ENCODE peak calls at places on chromosomes 2 and 18, in seven cellular contexts. C, T, O, Q, U, B and X are unnamed samples.

GRCh38 chr2:106623424-106623823 is 136.3 kb downstream of the CD8B2 start:
- DNase-seq in B (no peak), C (no peak), U (no peak), O (no peak), Q (no peak), T (no peak), X (no peak)

GRCh38 chr2:131036269-131036668 is 57.0 kb downstream of the FAM168B start:
- DNase-seq in T (no peak), Q (no peak), B (no peak), O (no peak), U (no peak), C (no peak), X (no peak)

GRCh38 chr2:187302146-187302545 is 145.9 kb downstream of the CALCRL start:
- DNase-seq in T (no peak), B (no peak), U (no peak), Q (no peak), C (no peak), O (peak), X (no peak)

GRCh38 chr2:145408980-145409379 is 889.1 kb upstream of the ZEB2 start:
- DNase-seq in B (no peak), O (peak), U (no peak), Q (no peak), C (no peak), T (no peak), X (no peak)

GRCh38 chr2:174659069-174659900 is 61.7 kb upstream of the WIPF1 start:
- DNase-seq in U (no peak), B (no peak), Q (no peak), O (no peak), C (no peak), T (no peak), X (no peak)

GRCh38 chr2:36267194-36267593 is 88.4 kb upstream of the CRIM1 start:
- DNase-seq in C (no peak), Q (no peak), U (no peak), T (no peak), O (no peak), B (no peak), X (no peak)

GRCh38 chr2:58560531-58560930 is 319.4 kb upstream of the FANCL start:
- DNase-seq in T (no peak), O (no peak), U (no peak), Q (no peak), C (no peak), B (no peak), X (no peak)

GRCh38 chr2:45674035-45674791 is 22.7 kb downstream of the PRKCE start:
- DNase-seq in T (no peak), B (no peak), C (no peak), O (peak), Q (no peak), U (no peak), X (no peak)

GRCh38 chr2:159094173-159094737 is 125.8 kb downstream of the TANC1 start:
- DNase-seq in O (peak), T (no peak), U (no peak), C (no peak), Q (no peak), B (no peak), X (no peak)

GRCh38 chr2:226898925-226899324 is 63.1 kb downstream of the RHBDD1 start:
- DNase-seq in C (no peak), Q (no peak), B (no peak), O (no peak), T (no peak), U (no peak), X (no peak)

GRCh38 chr2:100819365-100820345 is at the start of gene NPAS2:
- DNase-seq in O (peak), T (peak), Q (no peak), B (no peak), C (no peak), U (peak), X (no peak)

GRCh38 chr2:25877431-25878360 is 591 bp downstream of the ASXL2 start:
- DNase-seq in U (peak), B (peak), O (peak), T (peak), C (peak), Q (peak), X (peak)

GRCh38 chr2:137525644-137526190 is 438.6 kb upstream of the HNMT start:
- DNase-seq in U (no peak), O (no peak), B (no peak), T (no peak), C (no peak), Q (no peak), X (no peak)

GRCh38 chr2:64837116-64837704 is 152.0 kb upstream of the SLC1A4 start:
- DNase-seq in T (no peak), O (peak), C (no peak), U (no peak), B (no peak), Q (no peak), X (no peak)

GRCh38 chr18:64244571-64244970 is 95.7 kb upstream of the LINC00305 start:
- DNase-seq in T (no peak), O (no peak), U (no peak), B (peak), C (no peak), Q (no peak), X (no peak)

GRCh38 chr2:50787636-50788035 is 244.3 kb downstream of the NRXN1 start:
- DNase-seq in U (no peak), Q (no peak), O (no peak), B (no peak), C (no peak), T (no peak), X (no peak)

GRCh38 chr2:2834530-2835254 is 503.6 kb upstream of the MYT1L start:
- DNase-seq in C (no peak), O (no peak), T (no peak), Q (no peak), U (no peak), B (no peak), X (no peak)

GRCh38 chr2:157336137-157336721 is 10.6 kb upstream of the ERMN start:
- DNase-seq in C (no peak), U (peak), O (peak), B (no peak), Q (peak), T (peak), X (no peak)

GRCh38 chr2:182447843-182448242 is 21.0 kb upstream of the PDE1A start:
- DNase-seq in U (no peak), C (no peak), T (no peak), O (peak), B (no peak), Q (no peak), X (no peak)

GRCh38 chr2:187451510-187451909 is 3.5 kb upstream of the CALCRL start:
- DNase-seq in B (no peak), O (no peak), Q (no peak), T (no peak), C (no peak), U (no peak), X (no peak)

GRCh38 chr2:8255448-8255800 is 426.4 kb upstream of the ID2 start:
- DNase-seq in U (no peak), B (no peak), C (no peak), T (no peak), O (peak), Q (no peak), X (no peak)

GRCh38 chr2:178796079-178796677 is 11.0 kb downstream of the TTN start:
- DNase-seq in C (no peak), B (no peak), O (peak), U (no peak), T (peak), Q (peak), X (peak)

GRCh38 chr2:47237375-47238357 is 82.6 kb upstream of the STPG4 start:
- DNase-seq in O (peak), T (peak), U (no peak), Q (peak), B (no peak), C (no peak), X (no peak)

GRCh38 chr2:26243643-26244478 is 571 bp downstream of the HADHA start:
- DNase-seq in C (no peak), Q (peak), O (peak), U (no peak), T (no peak), B (peak), X (peak)

GRCh38 chr2:216274194-216274593 is 98.1 kb downstream of the MARCHF4 start:
- DNase-seq in O (peak), C (no peak), T (no peak), U (no peak), B (no peak), Q (no peak), X (no peak)

GRCh38 chr18:49238433-49239042 is 221.9 kb downstream of the DYM start:
- DNase-seq in U (peak), Q (peak), C (no peak), T (peak), B (peak), O (peak), X (peak)

GRCh38 chr2:188725981-188726380 is 248.2 kb upstream of the COL3A1 start:
- DNase-seq in T (no peak), O (peak), C (no peak), U (no peak), Q (no peak), B (no peak), X (no peak)

GRCh38 chr2:231931481-231931915 is 5.3 kb upstream of the NPPC start:
- DNase-seq in U (no peak), B (no peak), C (no peak), T (no peak), O (no peak), Q (no peak), X (no peak)

GRCh38 chr2:96520231-96520630 is 15.1 kb upstream of the NEURL3 start:
- DNase-seq in Q (no peak), C (no peak), T (no peak), U (no peak), B (no peak), O (no peak), X (no peak)

GRCh38 chr2:220502539-220502938 is 875.1 kb downstream of the SLC4A3 start:
- DNase-seq in Q (no peak), T (no peak), B (no peak), O (no peak), C (no peak), U (no peak), X (no peak)

GRCh38 chr2:196234672-196235071 is 63.3 kb upstream of the STK17B start:
- DNase-seq in Q (peak), T (no peak), C (no peak), U (no peak), O (peak), B (no peak), X (no peak)

GRCh38 chr18:13725566-13726227 is 661 bp downstream of the FAM210A start:
- DNase-seq in T (no peak), O (peak), B (no peak), Q (no peak), U (no peak), C (no peak), X (no peak)

GRCh38 chr18:44185981-44186380 is 494.7 kb upstream of the SETBP1 start:
- DNase-seq in T (no peak), Q (no peak), C (no peak), U (no peak), B (no peak), O (no peak), X (no peak)

GRCh38 chr2:69890881-69891280 is 2.9 kb upstream of the SNRNP27 start:
- DNase-seq in C (no peak), O (no peak), U (no peak), Q (no peak), T (no peak), B (no peak), X (no peak)

GRCh38 chr2:149648282-149649030 is 60.9 kb upstream of the MMADHC start:
- DNase-seq in Q (peak), C (no peak), U (no peak), O (peak), T (no peak), B (no peak), X (no peak)